ENCODE peak calls at places on chromosome 18, in five cellular contexts. M is psoas muscle; C is ovary; G is effector memory CD4-positive, alpha-beta T cell; S is adipocyte. B is an unnamed sample.

GRCh38 chr18:12908706-12909105 is 24.7 kb upstream of the PTPN2 start:
- DNase-seq in M (no peak), C (no peak), G (no peak), S (no peak), B (no peak)

GRCh38 chr18:13524824-13525223 is 201.5 kb downstream of the FAM210A start:
- DNase-seq in M (no peak), C (no peak), G (no peak), S (no peak), B (no peak)

GRCh38 chr18:54926593-54927297 is 32.5 kb downstream of the CCDC68 start:
- DNase-seq in M (no peak), C (no peak), G (no peak), S (peak; percentile 47), B (no peak)

GRCh38 chr18:76801567-76802505 is 20.5 kb upstream of the ZNF236 start:
- DNase-seq in M (peak; percentile 77), C (peak; percentile 75), G (peak; percentile 8), S (peak; percentile 87), B (no peak)

GRCh38 chr18:61869631-61870030 is 23.2 kb downstream of the RNF152 start:
- DNase-seq in M (no peak), C (no peak), G (no peak), S (peak; percentile 42), B (no peak)

GRCh38 chr18:49704334-49704733 is 109.0 kb downstream of the ACAA2 start:
- DNase-seq in M (no peak), C (no peak), G (no peak), S (no peak), B (no peak)

GRCh38 chr18:49691177-49691608 is 122.1 kb downstream of the ACAA2 start:
- DNase-seq in M (no peak), C (no peak), G (no peak), S (peak; percentile 72), B (peak; percentile 19)

GRCh38 chr18:35172009-35172408 is 68.8 kb upstream of the ZNF397 start:
- DNase-seq in M (no peak), C (no peak), G (no peak), S (no peak), B (no peak)

GRCh38 chr18:28494151-28494550 is 317.2 kb upstream of the CDH2 start:
- DNase-seq in M (no peak), C (no peak), G (no peak), S (peak; percentile 72), B (no peak)

DNA sequence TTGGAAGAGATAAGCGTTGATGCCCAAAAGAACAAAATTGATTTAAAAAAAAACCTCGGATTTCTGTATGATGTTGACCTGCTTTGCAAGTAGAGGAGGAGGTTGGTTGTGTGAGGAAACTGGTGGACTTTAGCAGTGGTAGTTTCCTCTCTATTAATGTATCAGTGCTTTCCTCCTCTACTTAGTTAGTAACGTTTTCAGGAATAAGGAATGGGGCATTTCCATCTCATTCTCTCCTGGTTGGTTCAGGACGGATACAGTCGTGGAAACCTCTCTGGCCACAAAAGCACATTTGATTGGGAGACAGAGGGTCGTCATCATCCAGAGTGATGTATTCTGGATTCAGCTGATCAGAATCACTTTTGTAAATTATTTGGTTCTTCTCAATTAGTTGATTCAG is 1.5 kb downstream of the FHOD3 start:
- DNase-seq in M (no peak), C (no peak), G (no peak), S (no peak), B (no peak)
- H3K4me3 ChIP-seq in M (peak overlapping the region; percentile 86), C (no peak overlapping the region), G (no peak overlapping the region), S (no peak overlapping the region), B (peak overlapping the region; percentile 97)

DNA sequence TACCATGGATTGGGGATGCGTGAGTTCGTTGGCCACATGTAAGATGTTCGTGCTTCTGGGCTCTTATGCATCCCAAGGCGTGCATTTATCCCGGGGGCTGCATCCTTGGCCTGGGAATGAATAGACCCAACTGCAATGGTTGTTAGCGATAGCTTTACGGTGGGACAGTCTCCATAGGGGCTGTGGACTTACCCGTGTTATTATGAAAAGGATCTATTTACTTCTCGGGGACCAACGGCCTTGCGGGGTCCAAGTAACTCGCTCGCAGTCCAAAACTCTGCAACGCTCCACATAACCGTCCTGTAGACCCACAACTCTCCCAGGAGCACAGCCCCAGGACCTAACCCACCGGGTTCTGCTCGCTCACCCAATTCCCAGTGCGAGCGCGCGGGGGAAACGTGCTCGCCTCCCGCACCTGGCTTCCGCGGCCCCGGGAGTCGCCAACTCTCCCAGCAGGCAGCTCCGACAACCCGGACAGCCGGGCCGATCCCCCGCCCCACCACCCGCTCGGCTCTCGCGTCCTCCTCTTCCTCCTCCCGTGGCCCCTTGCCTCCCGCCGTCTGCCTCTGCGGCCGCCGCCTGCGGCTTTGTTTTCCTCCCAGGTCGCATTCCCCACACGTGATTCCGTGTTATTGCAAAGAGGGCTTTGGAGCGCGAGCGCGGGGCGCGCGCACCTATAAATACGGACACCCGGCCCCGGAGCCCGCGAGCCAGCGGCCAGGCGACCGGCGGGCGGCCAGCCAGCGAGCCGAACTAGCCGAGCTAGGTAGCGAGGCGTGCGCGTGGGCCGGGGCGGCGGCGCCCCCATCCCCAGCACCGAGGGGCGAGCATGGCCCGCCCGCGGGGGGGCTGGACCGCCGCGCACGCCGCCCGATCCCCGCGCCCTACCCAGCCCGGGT is at the start of gene CABLES1:
- DNase-seq in M (peak; percentile 77), C (peak; percentile 73), G (no peak), S (peak; percentile 71), B (no peak)
- H3K27me3 ChIP-seq in M (peaks cover 20% of the 10 kb centered on the region), C (no peaks in the 10 kb centered on the region), G (peaks cover 22% of the 10 kb centered on the region), S (no peaks in the 10 kb centered on the region), B (no peaks in the 10 kb centered on the region)

DNA sequence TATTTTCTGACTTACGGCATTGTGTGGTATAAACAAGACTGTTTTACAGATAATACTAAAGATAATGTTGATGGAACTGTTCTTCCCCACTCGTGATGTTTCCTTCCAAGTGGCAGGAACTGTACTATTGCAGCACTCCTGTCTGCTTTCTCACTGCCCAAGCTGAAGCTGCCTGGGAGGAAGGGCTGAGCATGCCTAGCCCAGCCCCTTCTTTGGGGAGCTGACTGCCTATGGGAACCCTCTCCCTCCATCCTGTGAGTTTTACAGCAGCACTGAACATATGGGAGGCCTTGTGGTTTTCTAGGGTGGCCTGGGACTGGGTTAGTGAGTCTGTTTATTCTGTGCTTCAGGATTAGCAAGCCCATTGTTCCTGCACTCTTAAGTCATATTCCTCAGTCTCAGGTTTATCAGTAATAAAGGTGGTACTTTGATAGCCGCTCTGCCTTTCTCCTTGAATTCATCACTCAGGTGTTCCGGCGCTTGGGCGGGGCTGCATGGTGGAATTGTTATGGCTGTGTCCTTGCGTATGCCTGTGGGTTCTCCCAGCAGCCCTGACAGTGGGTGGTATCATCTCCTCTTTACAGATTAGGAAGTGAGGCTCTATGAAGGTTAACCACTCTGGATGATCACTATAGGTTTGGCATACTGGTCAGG is 379.7 kb downstream of the PTPRM start:
- DNase-seq in M (no peak), C (peak; percentile 56), G (no peak), S (peak; percentile 76), B (no peak)
- H3K4me3 ChIP-seq in M (no peak overlapping the region), C (peak overlapping the region; percentile 3), G (peak overlapping the region; percentile 30), S (peak overlapping the region; percentile 75), B (peak overlapping the region; percentile 34)

GRCh38 chr18:59271606-59272220 is 1.5 kb downstream of the RAX start:
- DNase-seq in M (no peak), C (no peak), G (no peak), S (no peak), B (no peak)
- H3K27me3 ChIP-seq in M (peaks cover 62% of the 10 kb centered on the region), C (no peaks in the 10 kb centered on the region), G (peaks cover 67% of the 10 kb centered on the region), S (peaks cover 91% of the 10 kb centered on the region), B (peaks cover 38% of the 10 kb centered on the region)

GRCh38 chr18:905948-906415 is 1.3 kb downstream of the ADCYAP1 start:
- DNase-seq in M (no peak), C (no peak), G (no peak), S (no peak), B (no peak)
- H3K4me3 ChIP-seq in M (no peak overlapping the region), C (no peak overlapping the region), G (no peak overlapping the region), S (no peak overlapping the region), B (peak overlapping the region; percentile 68)

GRCh38 chr18:68944330-68944729 is 146.4 kb downstream of the CCDC102B start:
- DNase-seq in M (no peak), C (no peak), G (no peak), S (no peak), B (no peak)

GRCh38 chr18:68937204-68937603 is 139.3 kb downstream of the CCDC102B start:
- DNase-seq in M (no peak), C (no peak), G (no peak), S (no peak), B (no peak)

GRCh38 chr18:68940039-68940438 is 142.2 kb downstream of the CCDC102B start:
- DNase-seq in M (no peak), C (no peak), G (no peak), S (peak; percentile 4), B (no peak)

GRCh38 chr18:68942230-68942629 is 144.3 kb downstream of the CCDC102B start:
- DNase-seq in M (no peak), C (no peak), G (no peak), S (no peak), B (no peak)

DNA sequence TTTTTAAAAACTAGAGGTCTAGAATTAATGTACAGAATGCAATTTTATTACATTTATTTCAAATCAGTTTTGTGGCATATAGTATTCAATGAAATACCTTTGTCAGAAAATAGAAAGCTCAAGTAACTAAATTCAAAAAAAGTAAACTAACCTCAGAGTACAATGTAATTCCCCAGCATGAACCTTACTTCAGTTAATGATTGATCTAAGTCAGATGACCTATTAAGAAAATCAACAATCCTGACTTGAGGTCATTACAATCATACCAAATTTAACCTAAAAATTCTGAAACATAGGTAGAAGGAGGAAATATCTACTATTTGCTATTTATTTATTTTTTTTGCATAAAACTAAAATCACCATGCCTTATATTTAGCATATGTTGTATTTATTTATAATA is 142.9 kb downstream of the CCDC102B start:
- DNase-seq in M (no peak), C (no peak), G (no peak), S (no peak), B (no peak)
- H3K27me3 ChIP-seq in M (no peaks in the 10 kb centered on the region), C (no peaks in the 10 kb centered on the region), G (no peaks in the 10 kb centered on the region), S (no peaks in the 10 kb centered on the region), B (no peaks in the 10 kb centered on the region)

DNA sequence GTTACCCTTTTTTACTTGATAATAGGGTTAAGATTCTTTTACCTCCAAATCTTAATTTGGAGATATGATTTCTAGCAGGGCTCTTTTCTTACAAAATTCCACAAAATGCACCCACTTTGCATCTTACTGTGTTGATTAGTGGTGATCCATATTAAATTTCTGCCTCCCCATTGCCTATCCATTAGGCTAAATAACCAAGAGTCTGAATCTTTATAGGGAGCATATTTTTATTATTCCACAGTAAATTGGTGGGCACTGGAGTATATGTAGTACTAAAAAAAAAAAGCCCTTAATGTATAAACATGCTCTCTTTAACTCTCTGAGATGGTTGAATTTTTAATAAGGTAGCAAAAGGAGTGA is 8.1 kb upstream of the TXNDC2 start:
- DNase-seq in M (no peak), C (no peak), G (no peak), S (no peak), B (no peak)
- H3K4me3 ChIP-seq in M (no peak overlapping the region), C (peak overlapping the region; percentile 18), G (no peak overlapping the region), S (peak overlapping the region; percentile 72), B (peak overlapping the region; percentile 64)

GRCh38 chr18:8491516-8491915 is 117.7 kb upstream of the RAB12 start:
- DNase-seq in M (no peak), C (no peak), G (no peak), S (no peak), B (no peak)
- H3K27me3 ChIP-seq in M (no peaks in the 10 kb centered on the region), C (no peaks in the 10 kb centered on the region), G (no peaks in the 10 kb centered on the region), S (peaks cover 49% of the 10 kb centered on the region), B (no peaks in the 10 kb centered on the region)

B was measured in thoracic aorta.